ENCODE peak calls at places on chromosomes 7 and 10, in five cellular contexts. Z is posterior vena cava; B is activated CD8-positive, alpha-beta memory T cell treated with anti-CD3 and anti-CD28 coated beads for 1 hour; O is endothelial cell of umbilical vein; A is activated naive CD4-positive, alpha-beta T cell treated with anti-CD3 and anti-CD28 coated beads, Interleukin-2, amount 10 ng/mL, durations not matched to agents 7 days and 5 days. L is an unnamed sample.

GRCh38 chr10:62985807-62986525 is 147.2 kb upstream of the NRBF2 start:
- DNase-seq in B (no peak), O (no peak), A (no peak), Z (no peak), L (no peak)

GRCh38 chr7:42617071-42617705 is 294.7 kb downstream of the C7orf25 start:
- DNase-seq in A (no peak), B (no peak), O (no peak), Z (no peak), L (no peak)

GRCh38 chr7:142880886-142881505 is 4.5 kb downstream of the TRPV6 start:
- DNase-seq in O (peak), A (peak), B (peak), Z (peak), L (peak)

GRCh38 chr10:110269641-110270318 is 34.9 kb downstream of the SMNDC1 start:
- DNase-seq in O (no peak), A (peak), Z (no peak), B (no peak), L (no peak)

GRCh38 chr10:23172846-23173548 is 19.1 kb upstream of the PTF1A start:
- DNase-seq in A (no peak), B (no peak), O (no peak), Z (no peak), L (no peak)

GRCh38 chr7:100629117-100629711 is 12.1 kb downstream of the TFR2 start:
- DNase-seq in O (no peak), Z (no peak), A (peak), B (no peak), L (peak)

GRCh38 chr7:135147899-135148721 is at the start of gene TMEM140:
- DNase-seq in Z (peak), B (peak), O (peak), A (peak), L (peak)

GRCh38 chr10:115829501-115830215 is 443.3 kb downstream of the GFRA1 start:
- DNase-seq in A (no peak), B (no peak), O (no peak), Z (no peak), L (no peak)

GRCh38 chr10:132916421-132916841 is 25.9 kb downstream of the CFAP46 start:
- DNase-seq in Z (peak), B (no peak), O (no peak), A (no peak), L (no peak)

GRCh38 chr7:140631602-140632001 is 9.0 kb downstream of the DENND2A start:
- DNase-seq in Z (no peak), O (no peak), B (no peak), A (no peak), L (no peak)

GRCh38 chr10:28722065-28722803 is 44.9 kb downstream of the BAMBI start:
- DNase-seq in A (no peak), Z (peak), B (no peak), O (peak), L (peak)

GRCh38 chr10:103333934-103334520 is 16.9 kb downstream of the PCGF6 start:
- DNase-seq in A (no peak), Z (no peak), O (peak), B (no peak), L (no peak)

GRCh38 chr10:63633677-63634487 is 112.7 kb downstream of the REEP3 start:
- DNase-seq in O (peak), B (no peak), A (no peak), Z (no peak), L (peak)

GRCh38 chr7:37495574-37496184 is 47.0 kb upstream of the ELMO1 start:
- DNase-seq in Z (no peak), A (no peak), B (no peak), O (peak), L (peak)

GRCh38 chr7:43584200-43584586 is 1.3 kb downstream of the STK17A start:
- DNase-seq in B (no peak), O (peak), A (peak), Z (no peak), L (peak)

GRCh38 chr7:120973849-120974248 is 14.7 kb upstream of the CPED1 start:
- DNase-seq in B (no peak), A (no peak), O (no peak), Z (no peak), L (no peak)

GRCh38 chr7:34497153-34497777 is 160.8 kb upstream of the NPSR1 start:
- DNase-seq in O (no peak), Z (no peak), B (no peak), A (no peak), L (no peak)

GRCh38 chr7:24722386-24723177 is 34.7 kb downstream of the GSDME start:
- DNase-seq in B (no peak), A (no peak), O (peak), Z (no peak), L (peak)

GRCh38 chr10:46524471-46525176 is 31.8 kb downstream of the GPRIN2 start:
- DNase-seq in Z (peak), B (no peak), O (peak), A (peak), L (no peak)

GRCh38 chr7:106644999-106645398 is 16.0 kb downstream of the CCDC71L start:
- DNase-seq in O (no peak), Z (no peak), B (no peak), A (no peak), L (no peak)

GRCh38 chr7:151687523-151688235 is 168.0 kb upstream of the RHEB start:
- DNase-seq in O (peak), B (no peak), Z (peak), A (no peak), L (peak)

GRCh38 chr7:754531-755420 is 27.7 kb upstream of the PRKAR1B start:
- DNase-seq in Z (peak), O (no peak), B (no peak), A (no peak), L (no peak)

GRCh38 chr7:15780271-15780670 is 93.8 kb upstream of the MEOX2 start:
- DNase-seq in Z (no peak), O (peak), B (no peak), A (no peak), L (no peak)

L was measured in Caco-2.